ENCODE peak calls at places on chromosomes 7 and 10, in eight cellular contexts. X, F, W, U, B, D, Y and L are unnamed samples. For H3K4me1, the result is how much of the 10 kb centered on the place peaks cover.

GRCh38 chr10:4082851-4083250 is 297.8 kb upstream of the KLF6 start:
- DNase-seq in D (no peak), X (no peak), Y (no peak), W (no peak), B (no peak), U (peak), F (no peak), L (no peak)

GRCh38 chr7:1043552-1044188 is 676 bp upstream of the GPR146 start:
- DNase-seq in D (no peak), F (no peak), W (no peak), B (no peak), U (no peak), Y (no peak), X (no peak), L (no peak)

GRCh38 chr7:22156205-22156604 is 200.7 kb downstream of the RAPGEF5 start:
- DNase-seq in B (no peak), U (no peak), Y (peak), X (no peak), F (no peak), W (no peak), D (no peak), L (no peak)

GRCh38 chr7:37675739-37676138 is 7.8 kb upstream of the GPR141 start:
- DNase-seq in D (no peak), B (no peak), F (no peak), Y (no peak), W (no peak), U (no peak), X (no peak), L (no peak)

GRCh38 chr7:77867208-77867915 is 68.8 kb downstream of the PHTF2 start:
- DNase-seq in Y (peak), F (no peak), X (no peak), D (no peak), U (no peak), W (no peak), B (no peak), L (no peak)

GRCh38 chr10:72027498-72027897 is 60.9 kb downstream of the SPOCK2 start:
- DNase-seq in X (no peak), F (no peak), B (no peak), Y (no peak), D (no peak), W (no peak), U (peak), L (no peak)

GRCh38 chr10:125117941-125118630 is 42.3 kb downstream of the CTBP2 start:
- DNase-seq in D (peak), X (no peak), B (no peak), U (peak), Y (no peak), F (no peak), W (no peak), L (no peak)

GRCh38 chr10:14569274-14570060 is 205.2 kb downstream of the FAM107B start:
- DNase-seq in W (no peak), X (no peak), U (no peak), F (no peak), Y (no peak), D (no peak), B (no peak), L (no peak)

GRCh38 chr7:108109216-108109908 is 20.8 kb downstream of the LAMB4 start:
- DNase-seq in W (no peak), B (no peak), X (no peak), F (no peak), D (no peak), Y (peak), U (no peak), L (no peak)

GRCh38 chr7:220151-220841 is 27.9 kb downstream of the FAM20C start:
- DNase-seq in X (no peak), D (no peak), W (no peak), B (no peak), F (no peak), Y (peak), U (no peak), L (no peak)

GRCh38 chr10:93068411-93069244 is 5.1 kb upstream of the CYP26A1 start:
- DNase-seq in F (no peak), X (no peak), D (no peak), W (no peak), Y (peak), B (no peak), U (no peak), L (peak)

GRCh38 chr10:17512341-17513001 is 58.1 kb upstream of the ST8SIA6 start:
- DNase-seq in F (no peak), W (no peak), X (no peak), B (no peak), D (peak), Y (peak), U (no peak), L (peak)

GRCh38 chr7:151899513-151900360 is 22.8 kb upstream of the PRKAG2 start:
- DNase-seq in Y (no peak), U (no peak), F (no peak), X (no peak), D (no peak), B (no peak), W (no peak), L (no peak)

GRCh38 chr7:150340024-150340749 is 1.2 kb downstream of the RARRES2 start:
- DNase-seq in U (peak), Y (no peak), B (no peak), W (no peak), F (no peak), D (peak), X (no peak), L (no peak)

GRCh38 chr7:130996841-130997231 is 262.8 kb upstream of the KLF14 start:
- DNase-seq in Y (peak), X (no peak), B (no peak), W (no peak), F (no peak), D (no peak), U (no peak), L (no peak)

GRCh38 chr7:20440472-20441105 is 109.9 kb downstream of the ITGB8 start:
- DNase-seq in D (no peak), F (peak), B (no peak), Y (peak), U (no peak), W (no peak), X (no peak), L (no peak)

GRCh38 chr10:75408911-75409885 is 7.6 kb upstream of the ZNF503 start:
- DNase-seq in U (peak), B (peak), F (no peak), Y (peak), D (peak), X (no peak), W (no peak), L (peak)
- H3K4me3 ChIP-seq in U (peak), B (peak), F (peak), Y (peak), D (peak), X (peak), W (peak), L (peak)

GRCh38 chr10:113044015-113044755 is 94.1 kb downstream of the TCF7L2 start:
- DNase-seq in D (no peak), Y (no peak), F (no peak), U (no peak), X (no peak), W (no peak), B (no peak), L (no peak)
- H3K4me1 ChIP-seq in D (under half), Y (half or more), F (under half), U (under half), X (under half), W (under half), B (under half), L (under half)

GRCh38 chr10:24849051-24849450 is 103.4 kb downstream of the PRTFDC1 start:
- DNase-seq in X (no peak), Y (peak), F (no peak), W (no peak), D (no peak), U (no peak), B (no peak), L (no peak)

GRCh38 chr10:24848169-24848688 is 104.2 kb downstream of the PRTFDC1 start:
- DNase-seq in B (no peak), X (no peak), W (no peak), U (no peak), F (no peak), Y (no peak), D (no peak), L (no peak)

GRCh38 chr10:24850726-24851300 is 101.6 kb downstream of the PRTFDC1 start:
- DNase-seq in F (no peak), W (no peak), U (no peak), X (no peak), D (no peak), B (no peak), Y (no peak), L (no peak)

GRCh38 chr10:24851595-24851994 is 100.8 kb downstream of the PRTFDC1 start:
- DNase-seq in Y (no peak), U (no peak), X (no peak), D (no peak), W (no peak), B (no peak), F (no peak), L (no peak)

DNA sequence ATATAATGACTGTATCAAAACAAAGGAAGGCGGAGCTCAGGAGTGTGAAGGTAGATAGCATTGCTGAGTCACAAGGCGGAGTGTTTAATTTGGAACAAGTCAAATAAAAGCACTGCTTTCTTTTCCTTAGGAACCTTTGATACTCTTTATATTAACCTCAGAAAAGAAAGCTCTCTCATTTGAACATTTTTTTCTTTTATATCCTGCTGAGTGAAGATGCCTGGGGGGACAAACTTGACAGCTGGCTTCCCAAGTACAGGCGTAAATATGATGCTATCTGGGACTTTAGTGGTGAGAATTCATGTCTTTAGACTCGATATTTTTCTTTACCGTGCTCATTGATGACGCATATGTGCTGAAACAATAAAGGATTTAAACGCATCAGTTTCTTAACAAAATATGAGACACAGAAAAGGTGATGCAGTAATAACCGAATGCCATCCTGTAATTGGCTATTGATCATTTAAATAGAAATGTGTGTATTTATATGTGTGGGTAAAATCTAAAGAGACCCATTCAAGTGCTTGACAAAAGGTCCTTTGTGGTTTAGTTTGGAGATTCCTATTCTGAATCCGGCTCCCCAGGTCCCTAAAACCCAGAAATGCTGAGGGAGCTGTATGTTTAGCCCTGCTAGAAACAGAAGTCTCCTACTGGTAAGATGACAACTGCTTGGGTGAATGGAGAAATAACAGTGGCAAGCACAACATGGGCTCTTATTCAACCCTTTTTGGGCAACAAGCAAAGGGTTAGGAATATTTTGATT is 102.7 kb downstream of the PRTFDC1 start:
- DNase-seq in B (no peak), X (no peak), D (no peak), U (no peak), Y (peak), F (no peak), W (no peak), L (no peak)
- H3K4me3 ChIP-seq in B (no peak), X (no peak), D (no peak), U (no peak), Y (peak), F (no peak), W (no peak), L (no peak)

DNA sequence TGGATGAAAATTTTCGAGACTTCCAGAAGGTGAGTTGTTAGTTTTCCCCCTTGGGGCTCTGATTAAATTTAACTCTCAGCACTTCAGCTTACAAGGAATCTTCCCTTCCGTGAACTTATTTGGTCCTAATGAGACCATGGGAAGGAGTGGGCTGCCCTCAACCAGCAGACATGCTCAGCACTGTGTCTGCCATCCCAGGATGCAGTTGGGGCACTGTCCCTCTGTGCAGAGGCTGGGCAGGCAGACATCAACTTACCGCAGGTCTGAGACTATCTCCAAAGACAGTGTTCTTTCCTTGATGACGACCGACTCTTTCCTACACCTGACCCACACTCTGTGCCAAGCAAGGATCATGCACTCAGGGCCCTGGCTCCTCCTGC is 36.7 kb downstream of the VOPP1 start:
- DNase-seq in W (no peak), D (no peak), X (no peak), F (no peak), B (no peak), Y (no peak), U (no peak), L (no peak)
- H3K4me1 ChIP-seq in W (half or more), D (half or more), X (half or more), F (under half), B (half or more), Y (under half), U (under half), L (half or more)

DNA sequence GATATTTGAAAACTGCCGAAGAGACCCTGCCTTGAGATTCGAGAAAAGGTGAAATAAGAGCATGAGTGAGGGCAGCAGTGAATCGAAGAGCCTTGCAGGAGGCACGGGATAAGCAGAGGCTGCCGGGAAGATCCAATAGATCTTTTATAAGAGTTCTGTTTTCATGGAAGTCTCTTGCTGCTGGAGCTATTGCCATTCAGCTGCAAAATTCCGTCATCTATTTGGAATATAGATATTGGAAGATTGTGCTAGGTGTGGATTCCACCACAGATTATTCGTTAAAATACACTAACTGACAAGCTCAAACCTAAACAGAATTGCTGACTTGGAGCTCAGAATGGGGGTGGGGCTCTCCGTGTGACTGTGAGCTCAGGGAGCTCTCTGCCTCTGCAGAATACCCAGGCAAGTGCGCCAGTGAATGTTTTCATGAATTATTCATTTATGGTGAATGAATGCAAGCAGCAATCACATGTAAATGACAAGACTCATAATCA is 249.6 kb downstream of the TRIL start:
- DNase-seq in D (no peak), Y (no peak), W (no peak), X (no peak), U (no peak), B (no peak), F (no peak), L (no peak)
- H3K4me3 ChIP-seq in D (peak), Y (no peak), W (no peak), X (no peak), U (no peak), B (peak), F (no peak), L (no peak)

GRCh38 chr10:103761075-103761920 is 94.1 kb downstream of the SH3PXD2A start:
- DNase-seq in D (no peak), B (peak), F (no peak), X (no peak), U (no peak), Y (no peak), W (no peak), L (no peak)

GRCh38 chr10:103756277-103756869 is 99.0 kb downstream of the SH3PXD2A start:
- DNase-seq in X (no peak), W (no peak), Y (no peak), D (no peak), U (no peak), F (no peak), B (no peak), L (no peak)

GRCh38 chr10:103757531-103758293 is 97.7 kb downstream of the SH3PXD2A start:
- DNase-seq in W (peak), D (peak), B (peak), U (no peak), X (no peak), F (no peak), Y (peak), L (peak)

GRCh38 chr10:103759100-103759781 is 96.1 kb downstream of the SH3PXD2A start:
- DNase-seq in W (no peak), F (no peak), X (no peak), D (peak), B (peak), Y (peak), U (no peak), L (no peak)

GRCh38 chr10:103758294-103758681 is 97.1 kb downstream of the SH3PXD2A start:
- DNase-seq in B (peak), Y (peak), F (no peak), D (no peak), X (no peak), U (no peak), W (no peak), L (peak)
- H3K4me1 ChIP-seq in B (half or more), Y (half or more), F (under half), D (half or more), X (under half), U (under half), W (under half), L (under half)

DNA sequence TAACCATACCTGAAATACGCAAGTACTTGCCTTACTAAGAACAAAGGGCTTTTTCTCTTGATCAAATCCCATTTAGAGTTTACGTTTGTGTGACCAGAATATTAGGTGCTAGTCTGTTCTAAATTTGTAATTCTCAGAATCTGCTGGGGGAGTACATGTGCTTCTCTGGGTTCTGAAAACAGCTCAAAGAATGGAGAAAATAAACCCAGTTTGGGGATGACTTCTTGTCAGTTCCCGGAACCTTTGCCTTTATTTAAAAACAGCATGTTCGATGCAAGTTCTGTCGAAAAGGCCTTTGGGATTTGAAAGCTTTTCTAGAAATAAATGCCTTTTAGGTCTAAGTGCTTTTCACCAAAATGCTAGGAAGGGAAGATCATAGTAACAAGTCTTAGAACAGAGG is 147.0 kb downstream of the ARID5B start:
- DNase-seq in U (no peak), B (no peak), D (no peak), W (no peak), X (no peak), F (no peak), Y (no peak), L (no peak)
- H3K4me3 ChIP-seq in U (peak), B (peak), D (peak), W (peak), X (no peak), F (no peak), Y (no peak), L (peak)

GRCh38 chr7:138024334-138024691 is 22.4 kb upstream of the CREB3L2 start:
- DNase-seq in D (no peak), W (no peak), F (no peak), U (no peak), Y (no peak), X (no peak), B (no peak), L (no peak)
- H3K4me1 ChIP-seq in D (under half), W (under half), F (under half), U (under half), Y (under half), X (under half), B (under half), L (under half)

GRCh38 chr10:43653746-43654145 is 5.1 kb upstream of the ZNF32 start:
- DNase-seq in Y (no peak), F (no peak), B (no peak), W (no peak), D (no peak), X (no peak), U (no peak), L (no peak)

DNA sequence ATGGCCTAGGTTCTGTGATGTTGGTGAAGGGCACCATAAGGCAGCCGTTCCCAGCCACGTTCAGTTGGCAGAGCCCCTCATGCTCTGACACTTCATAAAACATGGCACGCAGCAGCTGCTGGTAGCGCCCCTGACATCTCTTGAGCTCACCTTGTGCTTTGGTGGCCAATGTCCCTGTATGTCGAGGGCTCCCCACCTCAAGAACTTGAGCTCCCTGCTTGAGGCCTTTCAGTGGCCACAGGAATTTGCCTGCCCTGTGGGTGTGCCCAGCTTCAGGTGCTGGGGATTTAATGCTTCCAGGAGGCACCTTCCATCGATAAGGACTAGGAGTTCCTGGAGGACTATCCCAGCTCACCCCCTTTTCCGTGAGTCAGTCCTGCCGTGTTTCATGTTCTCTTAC is 9.5 kb upstream of the ZNF32 start:
- DNase-seq in W (no peak), X (no peak), F (no peak), Y (no peak), B (no peak), U (no peak), D (no peak), L (no peak)
- H3K4me3 ChIP-seq in W (no peak), X (no peak), F (no peak), Y (no peak), B (no peak), U (no peak), D (no peak), L (no peak)